ENCODE peak calls at places on chromosome 13, in five cellular contexts. Q is H1, K is suprapubic skin, N is SK-N-SH, X is GM12892. L is an unnamed sample.

GRCh38 chr13:71797487-71797886 is 69.5 kb downstream of the DACH1 start:
- DNase-seq in K (no peak), X (no peak), Q (no peak), N (no peak), L (no peak)

GRCh38 chr13:91045351-91046034 is 302.0 kb upstream of the MIR17HG start:
- DNase-seq in K (no peak), Q (no peak), N (peak), X (no peak), L (peak)

GRCh38 chr13:57631607-57632275 is at the start of gene PCDH17:
- DNase-seq in Q (no peak), K (no peak), N (peak), X (no peak), L (no peak)

GRCh38 chr13:37899753-37900152 is 30.2 kb upstream of the TRPC4 start:
- DNase-seq in N (no peak), K (no peak), Q (no peak), X (no peak), L (no peak)

GRCh38 chr13:64925284-64925683 is 2304.9 kb downstream of the PCDH9 start:
- DNase-seq in K (no peak), Q (peak), X (no peak), N (no peak), L (no peak)

GRCh38 chr13:45769072-45769471 is 67.0 kb downstream of the CBY2 start:
- DNase-seq in K (no peak), X (no peak), N (no peak), Q (no peak), L (no peak)

GRCh38 chr13:73702419-73703071 is 431.7 kb downstream of the KLF12 start:
- DNase-seq in X (no peak), Q (no peak), N (no peak), K (no peak), L (no peak)

GRCh38 chr13:19959141-19959830 is 759 bp downstream of the ZMYM2 start:
- DNase-seq in X (peak), N (peak), K (peak), Q (no peak), L (no peak)

GRCh38 chr13:44155422-44156293 is 218.0 kb upstream of the SERP2 start:
- DNase-seq in K (no peak), N (no peak), X (no peak), Q (no peak), L (no peak)

GRCh38 chr13:40470665-40471064 is 195.8 kb downstream of the FOXO1 start:
- DNase-seq in K (no peak), Q (no peak), N (no peak), X (no peak), L (no peak)

GRCh38 chr13:27450921-27451461 is 627 bp upstream of the MTIF3 start:
- DNase-seq in Q (no peak), X (no peak), N (peak), K (peak), L (no peak)
- TF ChIP-seq POLR2AphosphoS5 in Q (no peak), X (no peak), N (no peak), K (no peak), L (no peak)

GRCh38 chr13:34162545-34162936 is 344.6 kb downstream of the RFC3 start:
- DNase-seq in Q (no peak), N (no peak), X (no peak), K (no peak), L (no peak)

GRCh38 chr13:34164585-34164984 is 346.6 kb downstream of the RFC3 start:
- DNase-seq in Q (no peak), X (no peak), K (no peak), N (no peak), L (no peak)

GRCh38 chr13:34165158-34165557 is 347.2 kb downstream of the RFC3 start:
- DNase-seq in N (no peak), K (no peak), Q (no peak), X (no peak), L (no peak)

GRCh38 chr13:34159946-34160345 is 342.0 kb downstream of the RFC3 start:
- DNase-seq in Q (no peak), N (no peak), X (no peak), K (no peak), L (no peak)

DNA sequence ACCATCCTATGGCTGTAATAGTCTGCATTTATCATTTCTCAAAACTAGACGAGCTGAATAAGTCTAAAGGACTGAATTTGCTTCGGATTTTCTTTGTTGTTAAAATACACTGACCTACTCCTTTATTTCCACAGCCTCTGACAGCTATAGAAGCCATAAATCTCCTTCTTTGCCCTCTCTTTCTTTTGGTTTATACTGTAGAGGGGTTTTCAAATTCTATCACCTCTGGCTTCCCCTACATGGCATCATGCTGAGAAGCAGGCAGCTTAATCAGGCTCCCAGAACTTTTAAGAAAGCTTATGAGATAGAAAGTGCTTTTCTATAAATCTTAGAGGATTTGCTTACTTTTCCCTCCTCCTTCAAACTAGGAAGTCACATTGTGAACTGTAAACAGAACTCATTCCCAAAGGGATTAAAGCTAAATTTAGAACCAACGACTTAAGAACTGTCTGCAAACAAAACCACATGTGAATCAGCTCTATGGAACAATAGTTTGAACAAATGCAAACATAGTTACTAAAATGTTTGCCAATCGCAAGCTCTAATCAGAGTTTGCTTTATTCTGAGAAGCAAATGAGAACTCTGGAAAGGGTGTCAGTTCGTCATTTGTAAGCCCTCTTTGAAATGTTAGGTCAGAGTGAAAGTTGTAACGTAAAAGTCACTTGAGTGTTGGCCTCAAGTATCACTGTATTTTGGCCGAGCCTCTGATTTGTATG is 344.0 kb downstream of the RFC3 start:
- DNase-seq in X (no peak), Q (no peak), N (no peak), K (no peak), L (peak)
- TF ChIP-seq POLR2AphosphoS5 in X (no peak), Q (no peak), N (no peak), K (no peak), L (no peak)

DNA sequence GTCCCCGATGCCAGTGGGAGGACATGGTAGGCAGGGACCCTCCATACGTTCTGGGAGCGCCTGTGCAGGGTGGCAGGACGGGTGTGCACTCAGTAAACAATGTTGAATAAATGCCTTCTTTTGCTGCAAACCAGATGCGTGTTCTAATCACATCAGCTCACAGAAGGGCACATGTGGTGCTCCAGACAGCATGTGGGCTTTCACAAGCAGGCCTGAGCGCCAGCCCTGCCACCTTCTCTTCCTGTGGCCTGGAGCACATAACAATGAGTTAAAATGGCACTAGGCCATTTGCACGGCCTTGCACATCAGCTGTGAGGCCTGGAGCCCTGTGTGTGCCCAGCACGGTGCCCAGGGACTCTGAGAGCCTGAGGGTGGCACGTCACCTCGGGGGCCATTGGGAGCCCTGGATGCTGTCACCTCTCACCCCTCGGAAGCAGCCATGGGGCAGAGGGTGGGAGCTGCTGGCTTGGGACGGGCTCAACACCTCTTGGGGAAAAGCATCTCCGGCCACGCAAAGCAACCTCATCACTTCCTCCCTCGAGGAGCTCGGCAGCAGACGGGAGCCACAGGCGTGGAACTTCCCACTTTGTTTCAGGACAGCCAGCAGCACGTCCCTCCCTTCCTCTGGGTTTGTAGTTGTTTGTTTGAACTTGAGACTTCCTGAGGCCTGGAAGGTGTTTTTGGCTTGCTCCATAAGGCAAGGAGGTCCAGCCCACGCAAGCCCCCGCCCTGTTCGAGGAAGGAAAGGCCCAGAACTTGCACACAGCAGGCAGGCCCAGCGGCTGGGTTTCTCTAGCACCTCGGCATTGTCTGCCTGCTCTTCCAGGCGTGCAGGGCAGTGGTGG is 9.8 kb downstream of the MCF2L start:
- DNase-seq in X (no peak), K (no peak), N (peak), Q (no peak), L (no peak)
- TF ChIP-seq POLR2AphosphoS5 in X (no peak), K (no peak), N (no peak), Q (no peak), L (no peak)

GRCh38 chr13:95834134-95834765 is 157.3 kb downstream of the DNAJC3 start:
- DNase-seq in Q (peak), X (peak), N (peak), K (no peak), L (peak)
- TF ChIP-seq POLR2AphosphoS5 in Q (no peak), X (no peak), N (no peak), K (no peak), L (no peak)

DNA sequence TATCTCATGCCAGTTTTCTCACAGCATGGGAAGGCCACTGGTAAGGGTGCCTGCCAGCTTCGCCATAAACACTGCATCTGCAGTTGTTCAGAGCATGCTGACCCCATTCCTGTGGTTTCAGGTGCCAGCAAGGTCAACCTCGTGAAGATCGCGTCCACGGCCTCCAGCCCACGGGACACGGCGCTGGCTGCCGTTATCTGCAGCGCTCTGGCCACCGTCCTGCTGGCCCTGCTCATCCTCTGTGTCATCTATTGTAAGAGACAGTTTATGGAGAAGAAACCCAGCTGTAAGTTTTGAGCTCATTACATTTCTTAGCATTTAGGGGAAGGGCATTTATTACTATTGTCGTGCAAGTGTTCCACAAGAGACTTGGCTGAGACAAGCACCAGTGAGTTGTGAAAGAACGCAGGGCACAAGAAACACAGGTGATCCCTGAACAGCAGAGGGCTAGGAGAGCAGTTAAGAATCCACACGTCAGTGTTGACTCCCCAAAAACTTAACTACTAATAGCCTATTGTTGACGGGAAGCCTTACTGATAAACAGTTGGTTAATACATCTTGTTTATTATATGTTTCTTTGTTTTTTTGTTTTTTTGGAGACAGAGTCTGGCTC is 88.8 kb downstream of the TNFRSF19 start:
- DNase-seq in K (no peak), Q (no peak), X (no peak), N (no peak), L (no peak)
- TF ChIP-seq POLR2AphosphoS5 in K (no peak), Q (no peak), X (no peak), N (no peak), L (no peak)

GRCh38 chr13:41670873-41671443 is 213.6 kb downstream of the RGCC start:
- DNase-seq in Q (no peak), K (no peak), X (no peak), N (no peak), L (no peak)

DNA sequence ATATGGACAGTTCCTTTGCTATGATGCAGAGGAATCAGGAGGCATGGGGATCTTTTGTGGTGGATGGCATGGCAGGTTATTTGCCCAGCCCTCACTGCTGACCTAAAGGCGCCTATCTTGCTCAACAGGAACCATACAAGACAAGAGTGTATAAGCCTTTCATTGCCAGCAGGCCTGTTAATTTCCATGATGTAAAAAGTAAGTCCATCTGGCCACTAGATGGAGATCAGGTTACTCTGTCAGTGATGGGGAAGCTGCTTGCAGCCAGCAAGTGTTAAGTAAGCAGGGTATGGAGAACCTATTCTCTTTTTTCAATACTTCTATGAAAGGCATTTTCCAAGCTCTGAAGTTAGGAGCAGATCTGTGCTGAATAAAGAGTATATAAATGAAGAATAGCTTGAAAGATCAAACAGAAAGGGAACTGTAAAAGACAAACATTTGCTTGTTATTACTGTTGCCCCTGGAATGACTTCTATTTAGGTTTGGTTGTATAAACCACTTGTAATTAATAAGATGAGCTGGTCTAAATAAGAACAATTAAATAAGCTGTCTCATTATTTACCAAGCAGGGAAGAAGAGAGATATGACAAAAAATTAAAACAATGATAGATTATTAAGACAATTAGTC is 210.9 kb downstream of the RGCC start:
- DNase-seq in K (no peak), Q (peak), X (peak), N (peak), L (peak)
- TF ChIP-seq POLR2AphosphoS5 in K (no peak), Q (no peak), X (no peak), N (no peak), L (no peak)

GRCh38 chr13:84870190-84870589 is 929.0 kb downstream of the SLITRK6 start:
- DNase-seq in N (no peak), Q (no peak), X (no peak), K (no peak), L (no peak)

DNA sequence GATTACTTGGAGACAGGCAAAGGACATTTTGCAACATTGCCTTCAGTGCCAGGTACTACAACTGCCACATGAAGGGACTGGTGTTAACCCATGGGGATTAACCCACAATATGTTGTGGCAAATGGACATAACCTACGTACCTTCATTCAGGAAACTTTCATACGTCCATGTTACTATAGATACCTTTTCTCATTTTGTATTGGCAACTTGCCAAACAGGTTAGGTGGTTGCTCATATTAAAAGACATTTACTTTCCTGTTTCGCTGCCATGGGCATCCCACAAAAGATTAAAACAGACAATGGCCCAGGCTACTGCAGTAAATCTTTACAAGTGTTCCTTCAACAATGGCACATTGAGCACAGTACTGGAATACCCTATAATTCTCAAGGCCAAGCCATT is 925.3 kb downstream of the SLITRK6 start:
- DNase-seq in Q (no peak), N (no peak), X (no peak), K (no peak), L (no peak)
- TF ChIP-seq POLR2AphosphoS5 in Q (no peak), N (no peak), X (no peak), K (no peak), L (no peak)

DNA sequence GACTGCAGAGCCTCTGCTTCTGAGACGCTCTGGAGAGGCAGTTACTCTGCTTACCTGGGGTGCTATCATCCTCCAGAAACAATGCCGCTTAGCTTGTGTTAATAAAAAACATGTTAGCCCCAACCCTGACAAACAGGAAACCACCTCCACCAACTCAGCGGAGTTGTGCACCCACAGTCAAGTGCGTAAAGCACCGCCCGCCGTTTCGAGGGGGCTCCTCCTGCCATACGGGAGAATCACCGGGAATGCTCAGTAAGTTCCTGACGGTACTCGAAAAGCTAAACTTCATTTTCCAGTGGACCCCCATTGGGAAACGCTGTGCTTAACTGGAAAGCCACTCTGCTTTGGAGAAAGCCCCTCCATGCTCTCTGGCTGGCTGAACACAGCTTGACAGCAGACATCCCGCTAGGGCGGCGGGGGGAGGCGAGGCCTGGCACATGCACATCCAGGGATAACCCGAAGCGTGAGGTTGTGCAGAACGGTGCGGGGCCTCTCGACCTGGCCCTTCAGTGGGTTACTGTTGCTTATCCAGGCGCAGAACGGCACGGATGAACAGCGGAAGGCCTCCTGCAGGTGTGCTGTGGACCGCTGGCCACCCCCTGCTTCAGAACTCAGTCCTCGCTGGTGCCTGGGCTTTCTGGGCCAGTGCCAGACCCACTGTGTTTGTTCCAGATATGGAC is 17.1 kb downstream of the GAS6 start:
- DNase-seq in K (no peak), Q (no peak), N (no peak), X (no peak), L (no peak)
- TF ChIP-seq POLR2AphosphoS5 in K (no peak), Q (no peak), N (no peak), X (no peak), L (no peak)

GRCh38 chr13:100800283-100800875 is 125.8 kb upstream of the TMTC4 start:
- DNase-seq in K (no peak), X (no peak), Q (no peak), N (no peak), L (no peak)
- TF ChIP-seq POLR2AphosphoS5 in K (no peak), X (no peak), Q (no peak), N (no peak), L (no peak)

DNA sequence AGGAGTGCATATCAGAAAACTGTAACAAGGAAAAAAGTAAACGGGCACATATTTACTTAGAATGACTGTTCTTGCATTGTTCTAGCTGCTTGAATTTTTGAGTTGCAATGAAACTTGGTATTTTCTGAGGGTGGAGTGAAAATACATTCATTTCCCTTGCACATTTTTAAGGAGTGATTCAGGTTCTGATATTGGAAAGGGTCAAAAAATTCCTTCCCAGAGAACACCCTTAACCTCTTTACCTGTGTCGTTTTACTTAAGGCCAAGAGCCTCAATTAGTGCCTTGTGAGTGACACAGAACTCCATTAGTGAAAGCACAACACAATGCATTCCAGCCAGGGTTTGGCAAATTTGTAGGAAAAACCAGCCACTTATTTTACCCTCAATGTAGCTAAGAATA is 2.3 kb downstream of the ITGBL1 start:
- DNase-seq in K (no peak), N (no peak), Q (no peak), X (no peak), L (peak)
- TF ChIP-seq POLR2AphosphoS5 in K (no peak), N (no peak), Q (no peak), X (no peak), L (no peak)